ENCODE peak calls at places on chromosomes 11 and 22, in five cellular contexts. A is neural crest cell; H is fibroblast of mammary gland; T is ovary; Q is activated CD8-positive, alpha-beta memory T cell treated with anti-CD3 and anti-CD28 coated beads, Interleukin-2, amount 50 U/mL, for 48 hours. L is an unnamed sample.

GRCh38 chr22:44937216-44937615 is 72.6 kb downstream of the PHF21B start:
- DNase-seq in H (no peak), Q (no peak), A (no peak), T (no peak), L (no peak)

GRCh38 chr11:64132388-64132771 is 33.5 kb downstream of the MACROD1 start:
- DNase-seq in T (no peak), A (no peak), H (no peak), Q (no peak), L (no peak)

GRCh38 chr11:75245356-75246005 is 4.9 kb downstream of the TPBGL start:
- DNase-seq in H (no peak), A (no peak), Q (peak), T (no peak), L (no peak)

GRCh38 chr22:36803358-36803757 is 13.5 kb downstream of the PVALB start:
- DNase-seq in Q (no peak), A (no peak), T (no peak), H (no peak), L (no peak)

GRCh38 chr11:68212421-68213134 is 518 bp downstream of the KMT5B start:
- DNase-seq in Q (peak), H (peak), A (peak), T (peak), L (peak)

GRCh38 chr11:61567286-61568061 is 13.4 kb downstream of the SYT7 start:
- DNase-seq in A (peak), H (peak), T (peak), Q (peak), L (peak)

GRCh38 chr11:120385690-120386089 is 49.5 kb downstream of the ARHGEF12 start:
- DNase-seq in Q (no peak), A (no peak), H (no peak), T (no peak), L (no peak)

GRCh38 chr11:70005107-70005818 is 72.9 kb upstream of the ANO1 start:
- DNase-seq in T (no peak), A (no peak), H (peak), Q (no peak), L (no peak)

GRCh38 chr22:46180370-46181137 is 30.2 kb downstream of the PPARA start:
- DNase-seq in T (no peak), H (peak), Q (no peak), A (no peak), L (no peak)

GRCh38 chr11:120546312-120547205 is 35.0 kb downstream of the GRIK4 start:
- DNase-seq in T (peak), A (no peak), H (peak), Q (no peak), L (peak)

GRCh38 chr11:75441804-75442132 is 8.8 kb upstream of the KLHL35 start:
- DNase-seq in T (no peak), Q (no peak), A (no peak), H (no peak), L (no peak)

GRCh38 chr11:112029460-112029859 is 4.3 kb downstream of the DLAT start:
- DNase-seq in H (no peak), A (no peak), Q (no peak), T (no peak), L (no peak)

GRCh38 chr22:26852176-26852575 is 194.8 kb downstream of the MIAT start:
- DNase-seq in A (peak), T (no peak), H (no peak), Q (no peak), L (peak)

GRCh38 chr22:22201185-22201924 is 43.2 kb upstream of the VPREB1 start:
- DNase-seq in T (peak), H (peak), A (no peak), Q (no peak), L (peak)

GRCh38 chr22:41880653-41881052 is 34.2 kb downstream of the SHISA8 start:
- DNase-seq in A (no peak), T (no peak), Q (no peak), H (no peak), L (no peak)

GRCh38 chr22:23856721-23857605 is 712 bp upstream of the SLC2A11 start:
- DNase-seq in T (peak), A (peak), H (peak), Q (peak), L (peak)

GRCh38 chr11:73184953-73185671 is 33.0 kb upstream of the P2RY2 start:
- DNase-seq in Q (peak), T (peak), H (peak), A (peak), L (peak)

GRCh38 chr11:134079317-134079716 is 10.4 kb downstream of the JAM3 start:
- DNase-seq in H (peak), A (no peak), T (no peak), Q (no peak), L (no peak)

GRCh38 chr11:72719144-72719543 is 33.1 kb downstream of the ARAP1 start:
- DNase-seq in T (no peak), A (no peak), H (peak), Q (no peak), L (no peak)

GRCh38 chr22:48923165-48923875 is 904.4 kb downstream of the BRD1 start:
- DNase-seq in Q (peak), H (no peak), A (no peak), T (no peak), L (no peak)

GRCh38 chr11:121716060-121716459 is 263.3 kb upstream of the SORL1-AS1 start:
- DNase-seq in H (peak), T (no peak), A (no peak), Q (no peak), L (no peak)

L was measured in WTC11.